ENCODE peak calls at places on chromosomes 3 and 15, in ten cellular contexts. K is COLO829, H is HFFc6, I is HT1080, E is LoVo, U is choroid plexus epithelial cell, D is GM04503, F is nephron progenitor cell, G is T47D, X is sciatic nerve. B is an unnamed sample.

GRCh38 chr15:60421544-60421943 is 23.8 kb upstream of the ANXA2 start:
- DNase-seq in H (peak), I (peak), X (no peak), D (no peak), F (no peak), G (no peak), K (no peak), E (no peak), U (peak), B (no peak)

GRCh38 chr3:139520028-139520737 is 19.4 kb downstream of the RBP1 start:
- DNase-seq in F (no peak), H (no peak), U (peak), G (peak), I (peak), E (no peak), X (no peak), D (no peak), K (peak), B (no peak)

GRCh38 chr15:40928351-40928974 is 677 bp upstream of the DLL4 start:
- DNase-seq in D (no peak), G (peak), E (peak), U (no peak), K (no peak), X (no peak), F (no peak), I (no peak), H (no peak), B (no peak)

GRCh38 chr3:4759689-4760312 is 219.4 kb upstream of the BHLHE40 start:
- DNase-seq in E (no peak), K (no peak), F (no peak), I (no peak), H (no peak), X (no peak), U (no peak), D (no peak), G (no peak), B (no peak)

GRCh38 chr3:38039899-38040261 is 872 bp downstream of the DLEC1 start:
- DNase-seq in X (peak), F (no peak), I (no peak), K (no peak), G (peak), D (no peak), U (peak), E (no peak), H (peak), B (no peak)

GRCh38 chr15:66947471-66947870 is 117.9 kb upstream of the SMAD3 start:
- DNase-seq in I (no peak), K (no peak), X (no peak), F (no peak), H (no peak), E (no peak), U (peak), D (no peak), G (no peak), B (no peak)

GRCh38 chr3:152470893-152471292 is 202.2 kb downstream of the MBNL1 start:
- DNase-seq in X (no peak), E (no peak), D (no peak), G (no peak), U (no peak), K (no peak), H (no peak), I (no peak), F (no peak), B (no peak)

GRCh38 chr15:65086680-65087111 is 10.2 kb downstream of the KBTBD13 start:
- DNase-seq in E (no peak), X (no peak), U (peak), H (no peak), D (no peak), I (no peak), G (no peak), F (no peak), K (no peak), B (no peak)

GRCh38 chr15:49421991-49422390 is 1.1 kb upstream of the FGF7 start:
- DNase-seq in I (peak), X (peak), H (peak), K (no peak), G (peak), E (peak), U (peak), F (peak), D (no peak), B (peak)

GRCh38 chr3:146543461-146544012 is 870 bp downstream of the PLSCR1 start:
- DNase-seq in X (no peak), I (peak), U (peak), E (peak), D (no peak), H (no peak), G (peak), F (no peak), K (no peak), B (no peak)

GRCh38 chr3:120420855-120421570 is 29.8 kb downstream of the FSTL1 start:
- DNase-seq in H (peak), E (no peak), K (peak), I (no peak), X (no peak), F (no peak), G (no peak), U (peak), D (no peak), B (no peak)

B was measured in neuronal stem cell.